ENCODE peak calls at places on chromosomes 5 and 9, in six cellular contexts. R is cardiac muscle cell, Z is RWPE1, A is colonic mucosa, O is dorsolateral prefrontal cortex, W is SK-N-SH. D is an unnamed sample.

GRCh38 chr5:141753971-141754713 is 72.1 kb upstream of the ARAP3 start:
- DNase-seq in R (peak), Z (peak), A (peak), O (no peak), W (no peak), D (no peak)

GRCh38 chr5:65762234-65762633 is 40.2 kb downstream of the NLN start:
- DNase-seq in R (no peak), Z (no peak), A (no peak), O (no peak), W (no peak), D (no peak)

GRCh38 chr9:79390077-79390673 is 181.6 kb upstream of the TLE4 start:
- DNase-seq in R (no peak), Z (no peak), A (no peak), O (no peak), W (no peak), D (no peak)

GRCh38 chr5:28468121-28468520 is 1429.7 kb upstream of the CDH9 start:
- DNase-seq in R (peak), Z (no peak), A (no peak), O (no peak), W (no peak), D (no peak)

GRCh38 chr9:119802621-119803020 is 433.4 kb upstream of the BRINP1 start:
- DNase-seq in R (no peak), Z (no peak), A (peak), O (peak), W (no peak), D (peak)

GRCh38 chr5:103358305-103358996 is 99.9 kb downstream of the MACIR start:
- DNase-seq in R (peak), Z (no peak), A (no peak), O (no peak), W (no peak), D (no peak)

GRCh38 chr9:29966247-29966646 is 2393.0 kb upstream of the C9orf72 start:
- DNase-seq in R (no peak), Z (peak), A (no peak), O (no peak), W (no peak), D (no peak)

GRCh38 chr5:174307656-174308271 is 262.3 kb downstream of the NSG2 start:
- DNase-seq in R (no peak), Z (no peak), A (peak), O (no peak), W (no peak), D (no peak)

GRCh38 chr5:16902846-16903245 is 33.2 kb downstream of the MYO10 start:
- DNase-seq in R (no peak), Z (peak), A (no peak), O (no peak), W (no peak), D (no peak)

GRCh38 chr9:90999425-91000397 is 198.1 kb downstream of the SYK start:
- DNase-seq in R (no peak), Z (peak), A (no peak), O (no peak), W (no peak), D (no peak)

GRCh38 chr5:135891804-135892203 is 3.8 kb downstream of the IL9 start:
- DNase-seq in R (no peak), Z (no peak), A (no peak), O (no peak), W (no peak), D (no peak)

GRCh38 chr9:128341435-128341849 is 1.1 kb downstream of the SLC27A4 start:
- DNase-seq in R (peak), Z (peak), A (peak), O (peak), W (peak), D (peak)

GRCh38 chr9:32384364-32385134 is at the start of gene ACO1:
- DNase-seq in R (peak), Z (peak), A (peak), O (peak), W (peak), D (peak)

GRCh38 chr5:145237843-145238242 is 597.3 kb downstream of the PRELID2 start:
- DNase-seq in R (peak), Z (peak), A (peak), O (no peak), W (peak), D (no peak)

GRCh38 chr9:4984571-4985375 is at the start of gene JAK2:
- DNase-seq in R (peak), Z (peak), A (peak), O (peak), W (peak), D (peak)

GRCh38 chr5:115396698-115397097 is 100.2 kb upstream of the CCDC112 start:
- DNase-seq in R (peak), Z (no peak), A (no peak), O (no peak), W (no peak), D (no peak)

GRCh38 chr9:110731437-110732028 is 62.9 kb downstream of the MUSK start:
- DNase-seq in R (no peak), Z (no peak), A (no peak), O (no peak), W (no peak), D (no peak)

GRCh38 chr5:82393951-82394350 is 115.8 kb upstream of the RPS23 start:
- DNase-seq in R (no peak), Z (no peak), A (no peak), O (no peak), W (no peak), D (no peak)

GRCh38 chr5:83654427-83654994 is 66.1 kb downstream of the HAPLN1 start:
- DNase-seq in R (peak), Z (peak), A (no peak), O (no peak), W (no peak), D (no peak)

GRCh38 chr5:80688648-80689420 is 34.1 kb upstream of the DHFR start:
- DNase-seq in R (no peak), Z (no peak), A (no peak), O (no peak), W (no peak), D (no peak)

GRCh38 chr5:125349432-125349831 is 603.0 kb upstream of the ZNF608 start:
- DNase-seq in R (peak), Z (no peak), A (no peak), O (no peak), W (no peak), D (peak)

GRCh38 chr9:111481885-111482636 is 2.1 kb downstream of the ECPAS start:
- DNase-seq in R (peak), Z (peak), A (peak), O (no peak), W (no peak), D (no peak)

GRCh38 chr9:17462869-17463464 is 115.9 kb upstream of the SH3GL2 start:
- DNase-seq in R (peak), Z (peak), A (peak), O (no peak), W (peak), D (no peak)

GRCh38 chr5:171534009-171534895 is 114.8 kb downstream of the FGF18 start:
- DNase-seq in R (no peak), Z (no peak), A (no peak), O (no peak), W (no peak), D (no peak)

GRCh38 chr5:150801117-150801927 is 22.8 kb downstream of the SMIM3 start:
- DNase-seq in R (peak), Z (peak), A (peak), O (no peak), W (peak), D (no peak)

GRCh38 chr9:97514531-97514930 is 13.1 kb downstream of the TMOD1 start:
- DNase-seq in R (no peak), Z (no peak), A (no peak), O (no peak), W (no peak), D (no peak)

GRCh38 chr5:120091376-120091948 is 372.6 kb upstream of the PRR16 start:
- DNase-seq in R (no peak), Z (no peak), A (no peak), O (no peak), W (no peak), D (no peak)

GRCh38 chr5:160312139-160312959 is at the start of gene CCNJL:
- DNase-seq in R (peak), Z (peak), A (peak), O (peak), W (peak), D (peak)

GRCh38 chr5:175859422-175859821 is 12.0 kb upstream of the CPLX2 start:
- DNase-seq in R (no peak), Z (no peak), A (no peak), O (no peak), W (no peak), D (no peak)

GRCh38 chr9:95515272-95516113 is 1.3 kb downstream of the PTCH1 start:
- DNase-seq in R (no peak), Z (no peak), A (peak), O (peak), W (peak), D (no peak)

GRCh38 chr5:94366811-94367210 is 251.6 kb downstream of the KIAA0825 start:
- DNase-seq in R (no peak), Z (no peak), A (no peak), O (no peak), W (no peak), D (no peak)
- H3K27ac ChIP-seq in R (no peak), Z (no peak), A (no peak), O (no peak), W (no peak), D (no peak)

DNA sequence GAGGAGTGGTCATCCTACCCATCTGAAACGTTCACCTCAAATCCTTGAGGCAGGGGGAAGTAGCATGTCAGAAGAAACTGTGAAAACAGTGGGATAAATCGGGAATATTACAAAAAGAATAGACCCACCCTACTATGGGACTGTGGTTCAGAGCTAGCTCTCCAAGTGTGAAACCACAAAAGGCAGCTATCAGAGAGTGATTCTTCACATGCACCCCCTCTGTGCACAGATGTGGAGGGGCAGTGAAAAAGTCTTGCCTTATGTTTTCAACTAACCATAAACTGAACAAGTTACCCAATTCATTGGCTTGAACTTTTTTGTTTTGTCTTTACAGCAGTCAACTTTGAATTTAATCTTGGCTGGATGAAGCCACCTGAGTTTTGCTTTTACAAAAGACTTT is 98.8 kb upstream of the NR4A3 start:
- DNase-seq in R (no peak), Z (no peak), A (no peak), O (no peak), W (no peak), D (no peak)
- H3K27ac ChIP-seq in R (no peak), Z (no peak), A (no peak), O (no peak), W (no peak), D (no peak)

DNA sequence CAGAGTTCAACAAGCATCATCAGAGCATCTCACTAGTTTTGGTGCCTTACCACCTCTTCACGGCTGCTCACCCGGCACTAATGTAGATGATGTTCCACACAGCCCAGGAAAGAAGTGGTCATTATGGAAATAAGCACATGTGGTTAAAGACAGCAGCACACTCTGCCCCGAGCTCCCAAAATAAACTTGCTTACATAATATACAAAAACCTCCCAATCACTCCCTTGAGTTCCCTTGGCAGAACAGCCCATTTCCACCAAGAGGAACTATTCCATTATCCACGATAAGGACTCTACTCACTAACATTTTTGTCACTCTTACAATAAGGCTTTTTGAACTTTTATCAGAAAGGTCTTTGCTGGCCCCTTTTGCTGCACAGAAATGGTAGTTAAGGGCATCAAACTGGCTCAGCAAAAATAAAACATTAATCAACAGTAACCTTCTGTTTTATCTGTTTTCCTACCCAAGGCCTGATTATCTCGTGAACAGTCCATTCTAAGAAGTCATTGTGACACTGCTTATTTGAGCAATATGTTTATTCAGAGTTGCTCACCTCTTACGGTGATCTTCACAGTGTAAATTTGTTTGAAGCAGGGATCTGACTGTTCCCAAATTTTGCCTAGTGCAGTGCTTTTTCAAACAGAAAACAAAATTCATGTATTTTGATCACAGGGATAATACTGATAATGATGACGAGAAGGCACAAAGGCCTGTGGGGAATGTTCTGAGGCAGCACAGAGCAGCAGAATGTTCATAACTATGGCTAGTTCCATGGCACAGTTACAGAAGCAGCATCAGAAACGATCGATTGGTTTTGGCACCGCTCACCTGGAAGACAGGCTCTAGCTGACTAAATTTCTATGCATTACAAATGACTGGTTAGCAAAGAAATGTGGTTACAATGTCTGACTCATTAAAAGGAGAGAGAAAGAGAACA is 399.8 kb upstream of the PIK3R1 start:
- DNase-seq in R (peak), Z (peak), A (no peak), O (no peak), W (no peak), D (no peak)
- H3K27ac ChIP-seq in R (no peak), Z (no peak), A (no peak), O (no peak), W (no peak), D (no peak)

DNA sequence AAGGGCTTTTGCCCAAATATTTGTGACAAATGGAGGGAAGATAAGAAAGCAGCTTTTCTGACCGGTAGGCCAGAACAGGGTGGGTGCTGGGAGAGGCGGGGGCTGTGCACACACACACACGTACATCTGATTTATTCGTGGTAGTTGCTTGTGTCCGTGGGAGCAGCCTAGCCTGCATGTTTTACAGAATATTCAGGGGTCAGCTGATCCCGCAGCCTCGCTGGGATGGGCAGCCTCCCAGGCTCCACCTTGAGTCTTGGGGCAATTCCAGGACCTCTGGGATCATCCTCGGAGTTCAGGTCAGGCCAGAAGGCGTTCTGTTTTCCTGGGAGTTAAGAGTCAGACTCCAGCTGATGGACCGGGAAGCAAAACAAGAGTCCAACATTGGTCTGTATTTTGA is 210.8 kb downstream of the GOLPH3 start:
- DNase-seq in R (no peak), Z (no peak), A (no peak), O (no peak), W (no peak), D (no peak)
- H3K27ac ChIP-seq in R (no peak), Z (no peak), A (no peak), O (peak), W (peak), D (peak)

GRCh38 chr5:98770911-98771322 is 2.5 kb upstream of the RGMB start:
- DNase-seq in R (peak), Z (no peak), A (no peak), O (no peak), W (peak), D (no peak)
- H3K27ac ChIP-seq in R (no peak), Z (peak), A (peak), O (peak), W (peak), D (peak)

GRCh38 chr9:114084282-114085073 is 6.4 kb upstream of the AMBP start:
- DNase-seq in R (no peak), Z (no peak), A (no peak), O (no peak), W (no peak), D (no peak)
- H3K27ac ChIP-seq in R (no peak), Z (no peak), A (no peak), O (no peak), W (no peak), D (no peak)

GRCh38 chr5:95630394-95630917 is 10.6 kb downstream of the GPR150 start:
- DNase-seq in R (no peak), Z (no peak), A (no peak), O (no peak), W (no peak), D (no peak)

GRCh38 chr5:95628154-95628810 is 8.4 kb downstream of the GPR150 start:
- DNase-seq in R (no peak), Z (no peak), A (no peak), O (no peak), W (no peak), D (no peak)

GRCh38 chr5:95628933-95629332 is 9.0 kb downstream of the GPR150 start:
- DNase-seq in R (no peak), Z (no peak), A (no peak), O (no peak), W (no peak), D (no peak)

GRCh38 chr5:95631265-95631957 is 11.5 kb downstream of the GPR150 start:
- DNase-seq in R (peak), Z (peak), A (no peak), O (no peak), W (no peak), D (no peak)

GRCh38 chr5:95631991-95632675 is 12.2 kb downstream of the GPR150 start:
- DNase-seq in R (peak), Z (no peak), A (no peak), O (no peak), W (no peak), D (no peak)
- H3K27ac ChIP-seq in R (no peak), Z (no peak), A (no peak), O (no peak), W (no peak), D (no peak)

D was measured in caudate nucleus.